ENCODE peak calls at places on chromosomes 5 and 9, in four cellular contexts. One of them, this sample, is unnamed.

GRCh38 chr5:34517249-34517648 is 138.9 kb upstream of the RAI14 start:
- DNase-seq in IMR-90: peak; percentile 86
- DNase-seq in mammary epithelial cell: peak; percentile 30
- DNase-seq in left lung: no peak
- DNase-seq in this sample: peak; percentile 18

GRCh38 chr9:15927131-15927530 is 374.3 kb downstream of the CCDC171 start:
- DNase-seq in left lung: no peak
- DNase-seq in mammary epithelial cell: no peak
- DNase-seq in IMR-90: peak; percentile 24
- DNase-seq in this sample: peak; percentile 61

GRCh38 chr5:107154598-107154997 is 516.1 kb downstream of the EFNA5 start:
- DNase-seq in left lung: no peak
- DNase-seq in mammary epithelial cell: no peak
- DNase-seq in IMR-90: no peak
- DNase-seq in this sample: no peak

GRCh38 chr5:54851449-54851848 is 133.9 kb downstream of the ESM1 start:
- DNase-seq in left lung: no peak
- DNase-seq in mammary epithelial cell: peak; percentile 54
- DNase-seq in IMR-90: no peak
- DNase-seq in this sample: no peak

GRCh38 chr5:10534491-10535236 is 29.2 kb upstream of the ANKRD33B start:
- DNase-seq in left lung: no peak
- DNase-seq in mammary epithelial cell: no peak
- DNase-seq in IMR-90: no peak
- DNase-seq in this sample: no peak

GRCh38 chr9:20015427-20015931 is 226.6 kb upstream of the SLC24A2 start:
- DNase-seq in IMR-90: no peak
- DNase-seq in mammary epithelial cell: no peak
- DNase-seq in left lung: no peak
- DNase-seq in this sample: no peak

GRCh38 chr5:120926471-120926870 is 462.4 kb downstream of the PRR16 start:
- DNase-seq in mammary epithelial cell: no peak
- DNase-seq in IMR-90: no peak
- DNase-seq in left lung: no peak
- DNase-seq in this sample: no peak

GRCh38 chr5:108760512-108760911 is 12.8 kb downstream of the FER start:
- DNase-seq in IMR-90: no peak
- DNase-seq in left lung: no peak
- DNase-seq in mammary epithelial cell: no peak
- DNase-seq in this sample: no peak

GRCh38 chr5:40089269-40089668 is 590.4 kb upstream of the PTGER4 start:
- DNase-seq in mammary epithelial cell: peak; percentile 16
- DNase-seq in left lung: no peak
- DNase-seq in IMR-90: peak; percentile 1
- DNase-seq in this sample: peak; percentile 48

GRCh38 chr9:124222918-124223720 is 34.6 kb upstream of the NEK6 start:
- DNase-seq in left lung: peak; percentile 92
- DNase-seq in IMR-90: peak; percentile 38
- DNase-seq in mammary epithelial cell: no peak
- DNase-seq in this sample: peak; percentile 77

GRCh38 chr9:126805546-126806262 is 864 bp downstream of the ZBTB43 start:
- DNase-seq in IMR-90: peak; percentile 39
- DNase-seq in left lung: peak; percentile 85
- DNase-seq in mammary epithelial cell: peak; percentile 85
- DNase-seq in this sample: peak; percentile 53

GRCh38 chr9:107870927-107871720 is 381.6 kb upstream of the KLF4 start:
- DNase-seq in mammary epithelial cell: no peak
- DNase-seq in left lung: no peak
- DNase-seq in IMR-90: no peak
- DNase-seq in this sample: no peak

GRCh38 chr5:113678924-113679575 is 165.6 kb downstream of the YTHDC2 start:
- DNase-seq in mammary epithelial cell: peak; percentile 36
- DNase-seq in left lung: no peak
- DNase-seq in IMR-90: peak; percentile 36
- DNase-seq in this sample: peak; percentile 62

GRCh38 chr5:78251663-78252284 is 42.7 kb downstream of the AP3B1 start:
- DNase-seq in IMR-90: no peak
- DNase-seq in left lung: no peak
- DNase-seq in mammary epithelial cell: no peak
- DNase-seq in this sample: no peak

GRCh38 chr5:113824307-113824706 is 310.8 kb downstream of the YTHDC2 start:
- DNase-seq in left lung: no peak
- DNase-seq in IMR-90: no peak
- DNase-seq in mammary epithelial cell: no peak
- DNase-seq in this sample: no peak

GRCh38 chr5:77155179-77155839 is 55.2 kb upstream of the PDE8B start:
- DNase-seq in mammary epithelial cell: no peak
- DNase-seq in IMR-90: no peak
- DNase-seq in left lung: no peak
- DNase-seq in this sample: no peak

GRCh38 chr5:150143725-150144058 is 12.0 kb downstream of the PDGFRB start:
- DNase-seq in left lung: no peak
- DNase-seq in mammary epithelial cell: no peak
- DNase-seq in IMR-90: no peak
- DNase-seq in this sample: peak; percentile 62

GRCh38 chr5:159032656-159033350 is 66.9 kb downstream of the EBF1 start:
- DNase-seq in IMR-90: no peak
- DNase-seq in mammary epithelial cell: no peak
- DNase-seq in left lung: no peak
- DNase-seq in this sample: no peak

GRCh38 chr5:107592515-107592914 is 78.2 kb downstream of the EFNA5 start:
- DNase-seq in left lung: no peak
- DNase-seq in IMR-90: no peak
- DNase-seq in mammary epithelial cell: no peak
- DNase-seq in this sample: no peak

GRCh38 chr9:100674419-100675122 is 96.7 kb downstream of the CAVIN4 start:
- DNase-seq in mammary epithelial cell: no peak
- DNase-seq in IMR-90: no peak
- DNase-seq in left lung: no peak
- DNase-seq in this sample: no peak

GRCh38 chr9:124831642-124832364 is 21.5 kb upstream of the WDR38 start:
- DNase-seq in IMR-90: no peak
- DNase-seq in left lung: no peak
- DNase-seq in mammary epithelial cell: no peak
- DNase-seq in this sample: peak; percentile 28

GRCh38 chr5:56845277-56845676 is 29.9 kb downstream of the MAP3K1 start:
- DNase-seq in IMR-90: no peak
- DNase-seq in mammary epithelial cell: no peak
- DNase-seq in left lung: no peak
- DNase-seq in this sample: no peak

GRCh38 chr9:134344068-134344820 is 18.0 kb downstream of the RXRA start:
- DNase-seq in mammary epithelial cell: no peak
- DNase-seq in left lung: peak; percentile 85
- DNase-seq in IMR-90: peak; percentile 9
- DNase-seq in this sample: no peak

GRCh38 chr5:19479562-19479961 is 508.4 kb downstream of the CDH18 start:
- DNase-seq in mammary epithelial cell: no peak
- DNase-seq in IMR-90: no peak
- DNase-seq in left lung: no peak
- DNase-seq in this sample: no peak

GRCh38 chr5:154461531-154461930 is 15.7 kb downstream of the SAP30L start:
- DNase-seq in left lung: no peak
- DNase-seq in mammary epithelial cell: no peak
- DNase-seq in IMR-90: peak; percentile 34
- DNase-seq in this sample: peak; percentile 60

GRCh38 chr5:132447196-132447595 is 43.4 kb downstream of the IRF1 start:
- DNase-seq in left lung: no peak
- DNase-seq in mammary epithelial cell: no peak
- DNase-seq in IMR-90: no peak
- DNase-seq in this sample: no peak

GRCh38 chr9:133638076-133638475 is 1.9 kb downstream of the DBH start:
- DNase-seq in IMR-90: no peak
- DNase-seq in mammary epithelial cell: no peak
- DNase-seq in left lung: no peak
- DNase-seq in this sample: no peak

GRCh38 chr5:135565691-135566421 is 12.9 kb downstream of the CXCL14 start:
- DNase-seq in IMR-90: peak; percentile 52
- DNase-seq in left lung: peak; percentile 64
- DNase-seq in mammary epithelial cell: peak; percentile 26
- DNase-seq in this sample: peak; percentile 66

GRCh38 chr5:146048994-146049703 is 56.2 kb downstream of the PLAC8L1 start:
- DNase-seq in IMR-90: peak; percentile 84
- DNase-seq in left lung: no peak
- DNase-seq in mammary epithelial cell: peak; percentile 61
- DNase-seq in this sample: peak; percentile 86

GRCh38 chr5:132764051-132764450 is 13.0 kb downstream of the SEPTIN8 start:
- DNase-seq in left lung: no peak
- DNase-seq in mammary epithelial cell: no peak
- DNase-seq in IMR-90: no peak
- DNase-seq in this sample: no peak

GRCh38 chr5:65461490-65461889 is 20.2 kb downstream of the ADAMTS6 start:
- DNase-seq in left lung: no peak
- DNase-seq in IMR-90: no peak
- DNase-seq in mammary epithelial cell: no peak
- DNase-seq in this sample: no peak

GRCh38 chr5:41445937-41446563 is 64.4 kb downstream of the PLCXD3 start:
- DNase-seq in mammary epithelial cell: no peak
- DNase-seq in IMR-90: peak; percentile 40
- DNase-seq in left lung: no peak
- DNase-seq in this sample: peak; percentile 74

GRCh38 chr5:78600656-78601452 is 47.7 kb downstream of the LHFPL2 start:
- DNase-seq in IMR-90: peak; percentile 84
- DNase-seq in mammary epithelial cell: no peak
- DNase-seq in left lung: no peak
- DNase-seq in this sample: peak; percentile 85

GRCh38 chr9:37963936-37964739 is 60.2 kb upstream of the SLC25A51 start:
- DNase-seq in IMR-90: peak; percentile 99
- DNase-seq in mammary epithelial cell: peak; percentile 91
- DNase-seq in left lung: peak; percentile 81
- DNase-seq in this sample: peak; percentile 95

GRCh38 chr9:34707130-34707529 is 2.8 kb downstream of the CCL21 start:
- DNase-seq in mammary epithelial cell: no peak
- DNase-seq in left lung: no peak
- DNase-seq in IMR-90: no peak
- DNase-seq in this sample: no peak
- H3K4me3 ChIP-seq in mammary epithelial cell: no peak overlapping the region
- H3K4me3 ChIP-seq in left lung: no peak overlapping the region
- H3K4me3 ChIP-seq in IMR-90: no peak overlapping the region
- H3K4me3 ChIP-seq in this sample: no peak overlapping the region

GRCh38 chr9:130665029-130665430 is 636 bp downstream of the PRDM12 start:
- DNase-seq in IMR-90: no peak
- DNase-seq in mammary epithelial cell: no peak
- DNase-seq in left lung: no peak
- DNase-seq in this sample: no peak

GRCh38 chr9:130662927-130663257 is 1.5 kb upstream of the PRDM12 start:
- DNase-seq in IMR-90: no peak
- DNase-seq in mammary epithelial cell: no peak
- DNase-seq in left lung: no peak
- DNase-seq in this sample: no peak

GRCh38 chr9:130663258-130664171 is 879 bp upstream of the PRDM12 start:
- DNase-seq in left lung: no peak
- DNase-seq in IMR-90: no peak
- DNase-seq in mammary epithelial cell: no peak
- DNase-seq in this sample: no peak

GRCh38 chr9:130665431-130666392 is 1.3 kb downstream of the PRDM12 start:
- DNase-seq in IMR-90: no peak
- DNase-seq in mammary epithelial cell: no peak
- DNase-seq in left lung: no peak
- DNase-seq in this sample: no peak

GRCh38 chr9:130664191-130665028 is at the start of gene PRDM12:
- DNase-seq in mammary epithelial cell: no peak
- DNase-seq in IMR-90: no peak
- DNase-seq in left lung: no peak
- DNase-seq in this sample: no peak
- H3K4me3 ChIP-seq in mammary epithelial cell: no peak within 1 kb of the TSS
- H3K4me3 ChIP-seq in IMR-90: no peak within 1 kb of the TSS
- H3K4me3 ChIP-seq in left lung: no peak within 1 kb of the TSS
- H3K4me3 ChIP-seq in this sample: no peak within 1 kb of the TSS

GRCh38 chr9:120909904-120910303 is 16.7 kb downstream of the TRAF1 start:
- DNase-seq in IMR-90: no peak
- DNase-seq in mammary epithelial cell: peak; percentile 60
- DNase-seq in left lung: no peak
- DNase-seq in this sample: no peak
- H3K4me3 ChIP-seq in IMR-90: no peak overlapping the region
- H3K4me3 ChIP-seq in mammary epithelial cell: no peak overlapping the region
- H3K4me3 ChIP-seq in left lung: no peak overlapping the region
- H3K4me3 ChIP-seq in this sample: no peak overlapping the region

DNA sequence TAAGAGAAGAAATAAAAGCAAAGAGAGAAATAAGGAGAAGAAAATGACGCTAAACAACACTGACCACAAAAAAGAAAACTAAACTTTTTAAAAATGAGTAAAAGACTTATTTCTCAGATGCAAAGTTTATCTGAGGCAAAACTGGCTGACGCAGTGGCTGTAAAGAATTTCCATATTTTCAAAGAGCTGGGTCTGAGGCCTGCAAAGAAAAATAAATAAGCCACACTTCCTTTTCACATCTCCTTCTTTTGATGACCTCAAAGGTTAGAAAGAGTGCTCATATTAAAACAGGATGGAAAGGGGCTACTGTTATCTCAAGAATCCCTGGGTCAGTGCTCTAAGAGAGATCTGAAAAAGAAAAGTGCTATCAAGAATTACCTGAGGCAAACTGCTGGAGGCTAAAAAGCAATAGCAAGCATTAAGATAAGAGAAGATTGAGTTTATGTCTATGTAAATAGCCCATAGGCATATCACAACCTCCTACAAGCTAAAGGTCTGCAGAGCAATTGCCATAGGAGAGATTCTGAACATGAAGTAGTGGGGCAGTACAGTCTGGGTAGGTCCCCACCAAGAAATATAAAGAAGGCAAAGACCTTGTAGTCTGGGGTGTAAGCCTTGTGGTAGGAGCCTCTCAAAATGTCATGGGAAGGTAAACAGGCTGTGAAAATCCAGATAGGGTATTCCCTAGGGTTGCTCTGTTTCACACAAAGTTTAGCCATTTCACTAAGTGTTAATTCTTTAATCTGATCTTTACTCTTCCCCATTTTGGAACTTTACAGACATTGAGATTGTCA is 399.3 kb upstream of the MEF2C start:
- DNase-seq in IMR-90: no peak
- DNase-seq in left lung: no peak
- DNase-seq in mammary epithelial cell: no peak
- DNase-seq in this sample: no peak
- H3K4me3 ChIP-seq in IMR-90: no peak overlapping the region
- H3K4me3 ChIP-seq in left lung: no peak overlapping the region
- H3K4me3 ChIP-seq in mammary epithelial cell: no peak overlapping the region
- H3K4me3 ChIP-seq in this sample: no peak overlapping the region

DNA sequence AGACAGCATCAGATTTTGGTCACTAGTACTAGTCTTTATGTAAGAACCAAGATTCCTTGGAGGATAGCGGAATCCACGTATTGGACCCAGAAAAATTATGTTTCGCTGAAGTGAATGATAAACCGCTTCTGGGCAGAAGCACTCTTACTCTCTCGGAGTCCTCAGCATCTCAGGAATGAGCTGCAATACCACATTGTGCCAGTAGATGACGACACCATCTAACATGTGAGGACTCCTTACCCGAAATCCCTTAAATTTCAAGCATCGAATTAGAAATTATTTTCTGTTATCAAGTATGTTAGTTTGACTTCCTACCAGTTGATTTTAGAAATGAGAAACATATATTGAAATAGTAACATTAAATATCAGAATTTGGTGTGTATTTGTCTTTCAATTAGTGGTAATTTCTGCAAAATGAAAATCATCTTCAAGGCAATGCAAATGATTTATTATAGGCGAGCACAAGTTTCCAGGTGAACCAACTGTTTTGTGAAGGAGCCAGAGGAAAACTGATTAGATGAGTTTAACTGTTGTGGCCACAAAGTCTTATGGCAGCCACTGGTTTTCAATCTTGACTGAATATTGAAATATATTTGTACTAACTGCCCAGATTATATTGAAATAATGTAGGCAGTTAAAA is 66.0 kb upstream of the CAMK4 start:
- DNase-seq in IMR-90: peak; percentile 85
- DNase-seq in mammary epithelial cell: peak; percentile 65
- DNase-seq in left lung: peak; percentile 43
- DNase-seq in this sample: peak; percentile 91
- H3K4me3 ChIP-seq in IMR-90: no peak overlapping the region
- H3K4me3 ChIP-seq in mammary epithelial cell: no peak overlapping the region
- H3K4me3 ChIP-seq in left lung: no peak overlapping the region
- H3K4me3 ChIP-seq in this sample: no peak overlapping the region